ENCODE peak calls at places on chromosomes 12 and 14, in nine cellular contexts. X, J, Z, N, R, L, O, F and U are unnamed samples.

GRCh38 chr14:93115920-93116675 is at the start of gene ITPK1:
- DNase-seq in X (peak), J (peak), Z (peak), N (peak), R (no peak), L (peak), O (no peak), F (peak), U (peak)

GRCh38 chr12:122087431-122088180 is 9.1 kb downstream of the MLXIP start:
- DNase-seq in X (no peak), J (no peak), Z (no peak), N (peak), R (no peak), L (peak), O (no peak), F (no peak), U (no peak)

GRCh38 chr12:132610896-132611602 is 667 bp upstream of the LRCOL1 start:
- DNase-seq in X (no peak), J (peak), Z (no peak), N (no peak), R (no peak), L (no peak), O (no peak), F (no peak), U (no peak)

GRCh38 chr12:49626169-49626835 is 2.9 kb downstream of the PRPF40B start:
- DNase-seq in X (no peak), J (no peak), Z (peak), N (no peak), R (no peak), L (no peak), O (no peak), F (peak), U (no peak)

GRCh38 chr12:113065126-113066007 is 8.8 kb downstream of the DTX1 start:
- DNase-seq in X (peak), J (no peak), Z (no peak), N (no peak), R (no peak), L (no peak), O (no peak), F (no peak), U (peak)

GRCh38 chr12:97308576-97309198 is 153.9 kb upstream of the RMST start:
- DNase-seq in X (peak), J (no peak), Z (peak), N (no peak), R (peak), L (no peak), O (peak), F (peak), U (peak)

GRCh38 chr12:6461401-6462233 is 8.9 kb downstream of the VAMP1 start:
- DNase-seq in X (no peak), J (peak), Z (no peak), N (peak), R (no peak), L (peak), O (no peak), F (no peak), U (no peak)

GRCh38 chr12:110600254-110600653 is 13.7 kb upstream of the TCTN1 start:
- DNase-seq in X (no peak), J (no peak), Z (peak), N (no peak), R (no peak), L (no peak), O (peak), F (peak), U (peak)

GRCh38 chr12:131123817-131124216 is 170.1 kb downstream of the ADGRD1 start:
- DNase-seq in X (no peak), J (no peak), Z (no peak), N (no peak), R (no peak), L (peak), O (no peak), F (no peak), U (no peak)

GRCh38 chr12:27981874-27982273 is 9.3 kb upstream of the PTHLH start:
- DNase-seq in X (no peak), J (no peak), Z (peak), N (no peak), R (no peak), L (no peak), O (no peak), F (no peak), U (no peak)

GRCh38 chr14:92644601-92645515 is 103.6 kb downstream of the LGMN start:
- DNase-seq in X (no peak), J (no peak), Z (no peak), N (no peak), R (no peak), L (no peak), O (no peak), F (no peak), U (no peak)

GRCh38 chr14:35349966-35350365 is 54.6 kb downstream of the NFKBIA start:
- DNase-seq in X (no peak), J (no peak), Z (no peak), N (no peak), R (no peak), L (peak), O (no peak), F (no peak), U (no peak)

GRCh38 chr12:120846721-120847120 is 57.4 kb downstream of the SPPL3 start:
- DNase-seq in X (no peak), J (no peak), Z (peak), N (no peak), R (no peak), L (no peak), O (peak), F (no peak), U (no peak)

GRCh38 chr12:65496617-65497016 is 218.1 kb downstream of the MSRB3 start:
- DNase-seq in X (no peak), J (no peak), Z (peak), N (peak), R (no peak), L (no peak), O (no peak), F (no peak), U (no peak)

GRCh38 chr14:99726538-99727095 is 42.5 kb downstream of the CYP46A1 start:
- DNase-seq in X (no peak), J (peak), Z (no peak), N (no peak), R (no peak), L (peak), O (no peak), F (no peak), U (no peak)

GRCh38 chr14:104383088-104383805 is 196.3 kb upstream of the C14orf180 start:
- DNase-seq in X (no peak), J (peak), Z (no peak), N (peak), R (no peak), L (peak), O (no peak), F (no peak), U (no peak)

GRCh38 chr14:101028971-101029667 is 125.6 kb upstream of the RTL1 start:
- DNase-seq in X (no peak), J (peak), Z (no peak), N (no peak), R (no peak), L (peak), O (no peak), F (no peak), U (no peak)

GRCh38 chr14:92352158-92352985 is 29.4 kb downstream of the SLC24A4 start:
- DNase-seq in X (no peak), J (no peak), Z (peak), N (no peak), R (no peak), L (no peak), O (no peak), F (peak), U (peak)

GRCh38 chr12:120258323-120258896 is 7.1 kb downstream of the PXN start:
- DNase-seq in X (no peak), J (no peak), Z (no peak), N (no peak), R (no peak), L (no peak), O (no peak), F (no peak), U (no peak)

GRCh38 chr12:76031414-76032042 is at the start of gene PHLDA1:
- DNase-seq in X (peak), J (peak), Z (peak), N (peak), R (peak), L (peak), O (peak), F (peak), U (peak)

GRCh38 chr14:61099221-61099835 is 118.3 kb downstream of the SLC38A6 start:
- DNase-seq in X (no peak), J (no peak), Z (peak), N (no peak), R (no peak), L (no peak), O (no peak), F (no peak), U (no peak)

GRCh38 chr14:88029500-88029899 is 24.6 kb downstream of the GPR65 start:
- DNase-seq in X (no peak), J (no peak), Z (no peak), N (no peak), R (no peak), L (no peak), O (no peak), F (no peak), U (no peak)

GRCh38 chr14:100383727-100384158 is 60.6 kb downstream of the SLC25A47 start:
- DNase-seq in X (peak), J (peak), Z (peak), N (peak), R (no peak), L (peak), O (no peak), F (peak), U (peak)

GRCh38 chr14:81408595-81408994 is 8.5 kb upstream of the STON2 start:
- DNase-seq in X (peak), J (no peak), Z (no peak), N (no peak), R (no peak), L (no peak), O (no peak), F (no peak), U (no peak)

GRCh38 chr12:85831327-85831990 is 4.8 kb downstream of the RASSF9 start:
- DNase-seq in X (no peak), J (no peak), Z (no peak), N (no peak), R (no peak), L (no peak), O (no peak), F (no peak), U (no peak)

GRCh38 chr12:130838951-130839769 is at the start of gene STX2:
- DNase-seq in X (peak), J (peak), Z (peak), N (peak), R (peak), L (peak), O (peak), F (peak), U (peak)

GRCh38 chr12:124369055-124369900 is 74.4 kb downstream of the RFLNA start:
- DNase-seq in X (peak), J (peak), Z (peak), N (peak), R (no peak), L (peak), O (peak), F (no peak), U (no peak)

GRCh38 chr12:2856051-2856450 is 788 bp downstream of the TEX52 start:
- DNase-seq in X (no peak), J (no peak), Z (no peak), N (no peak), R (no peak), L (no peak), O (no peak), F (no peak), U (no peak)

GRCh38 chr14:22980672-22981089 is 1.7 kb downstream of the AJUBA start:
- DNase-seq in X (peak), J (peak), Z (peak), N (no peak), R (no peak), L (no peak), O (no peak), F (peak), U (peak)

GRCh38 chr12:43312991-43313505 is 239.0 kb downstream of the ADAMTS20 start:
- DNase-seq in X (no peak), J (no peak), Z (no peak), N (no peak), R (no peak), L (no peak), O (no peak), F (no peak), U (peak)

GRCh38 chr14:102541771-102542170 is 32.2 kb upstream of the ANKRD9 start:
- DNase-seq in X (no peak), J (no peak), Z (no peak), N (no peak), R (no peak), L (no peak), O (no peak), F (no peak), U (no peak)

GRCh38 chr12:102421801-102422583 is 58.4 kb downstream of the IGF1 start:
- DNase-seq in X (no peak), J (no peak), Z (no peak), N (no peak), R (no peak), L (no peak), O (no peak), F (no peak), U (no peak)

GRCh38 chr12:108980831-108981618 is 39.8 kb downstream of the SVOP start:
- DNase-seq in X (no peak), J (no peak), Z (peak), N (peak), R (no peak), L (no peak), O (no peak), F (no peak), U (peak)

DNA sequence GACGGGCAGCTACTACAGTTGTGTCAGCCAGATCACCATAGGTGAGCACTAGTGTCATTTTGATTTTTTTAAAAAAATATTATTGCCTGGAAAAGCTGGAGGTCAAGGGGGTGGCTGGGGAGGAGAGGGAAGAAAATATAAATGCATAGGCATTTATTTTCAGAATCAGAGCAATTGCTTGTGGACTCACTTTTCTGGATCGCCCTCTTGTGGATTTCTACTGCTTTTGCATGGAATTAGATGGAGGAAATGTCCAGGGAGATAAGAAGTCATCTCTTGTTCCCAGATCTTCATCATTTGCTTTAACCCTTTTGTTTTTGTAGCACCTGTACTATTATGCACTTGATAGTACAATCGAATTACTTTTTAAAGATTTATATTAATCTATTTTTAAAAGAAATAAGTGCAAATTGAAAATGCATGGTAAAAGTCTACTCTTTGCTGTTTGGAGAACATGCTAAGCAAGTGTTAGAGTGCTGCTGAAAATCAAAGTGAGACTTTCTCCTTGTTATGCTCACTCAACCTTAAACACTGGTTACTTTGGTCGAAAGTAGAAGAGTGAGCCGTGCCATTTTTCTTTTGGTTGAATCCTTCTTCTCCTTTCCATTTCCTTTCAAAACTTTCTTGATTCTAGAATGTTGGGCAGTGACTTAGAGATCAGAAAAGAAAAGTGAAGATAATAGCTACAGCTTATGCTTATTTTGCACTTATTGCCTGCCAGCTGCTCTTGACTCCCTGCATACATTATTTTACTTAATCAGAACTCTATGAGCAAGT is 60.6 kb upstream of the ANO4 start:
- DNase-seq in X (peak), J (no peak), Z (peak), N (no peak), R (no peak), L (no peak), O (no peak), F (peak), U (peak)
- TF ChIP-seq CTCF in X (peak), J (peak), Z (peak), N (no peak), R (peak), L (no peak), O (peak), F (peak), U (peak)

GRCh38 chr14:64844993-64845536 is 34.6 kb downstream of the SPTB start:
- DNase-seq in X (no peak), J (no peak), Z (no peak), N (no peak), R (no peak), L (no peak), O (no peak), F (no peak), U (no peak)

GRCh38 chr14:64841772-64842490 is 37.8 kb downstream of the SPTB start:
- DNase-seq in X (no peak), J (no peak), Z (no peak), N (peak), R (no peak), L (no peak), O (no peak), F (no peak), U (no peak)

GRCh38 chr14:64838656-64839055 is 41.1 kb downstream of the SPTB start:
- DNase-seq in X (peak), J (no peak), Z (no peak), N (no peak), R (no peak), L (no peak), O (no peak), F (no peak), U (no peak)

GRCh38 chr14:64844272-64844671 is 35.4 kb downstream of the SPTB start:
- DNase-seq in X (no peak), J (no peak), Z (no peak), N (no peak), R (no peak), L (no peak), O (no peak), F (no peak), U (no peak)

GRCh38 chr14:64841121-64841611 is 38.5 kb downstream of the SPTB start:
- DNase-seq in X (peak), J (no peak), Z (peak), N (peak), R (peak), L (no peak), O (peak), F (peak), U (peak)
- TF ChIP-seq CTCF in X (peak), J (no peak), Z (peak), N (peak), R (peak), L (no peak), O (peak), F (peak), U (peak)

GRCh38 chr12:57693317-57693658 is 644 bp upstream of the OS9 start:
- DNase-seq in X (no peak), J (no peak), Z (no peak), N (no peak), R (no peak), L (no peak), O (no peak), F (no peak), U (no peak)
- TF ChIP-seq CTCF in X (no peak), J (no peak), Z (no peak), N (no peak), R (no peak), L (no peak), O (no peak), F (no peak), U (no peak)

DNA sequence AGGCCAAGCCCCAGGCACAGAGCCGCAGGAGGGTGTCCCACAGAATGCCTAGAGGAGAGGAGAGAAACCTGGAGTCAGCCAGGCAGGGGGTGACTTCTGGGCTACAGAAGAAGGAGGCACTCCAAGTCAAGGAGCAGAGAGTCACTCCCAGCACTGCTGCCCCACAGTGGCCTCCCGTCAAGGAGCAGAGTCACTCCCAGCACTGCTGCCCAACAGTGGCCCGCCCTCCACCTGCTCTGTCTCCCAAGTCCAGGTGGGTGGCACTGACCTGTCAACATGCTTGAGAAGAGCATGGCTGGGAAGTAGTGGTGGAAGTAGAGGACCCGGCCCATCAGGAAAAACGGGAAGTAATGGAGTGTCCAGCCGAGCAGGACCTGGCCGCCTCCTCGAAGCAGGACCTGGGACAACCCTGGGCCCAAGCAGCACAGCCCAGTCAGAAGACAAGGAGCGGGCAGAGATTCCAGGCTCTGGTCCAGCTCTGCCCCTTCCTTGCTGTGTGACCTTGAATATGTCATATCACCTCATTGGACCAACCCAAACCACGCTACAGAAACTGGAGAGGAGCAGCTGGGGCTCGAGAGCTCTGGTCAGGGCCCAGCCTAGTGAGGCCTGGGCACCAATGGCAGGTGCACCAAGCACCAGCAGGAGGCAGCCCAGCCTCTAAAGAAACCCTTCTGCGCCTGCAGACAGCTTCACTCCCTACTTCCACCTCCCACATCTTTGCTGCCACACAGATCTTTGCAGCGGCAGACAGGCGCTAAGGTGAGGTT is 7.6 kb upstream of the NGB start:
- DNase-seq in X (no peak), J (no peak), Z (no peak), N (no peak), R (no peak), L (no peak), O (no peak), F (no peak), U (no peak)
- TF ChIP-seq CTCF in X (no peak), J (no peak), Z (no peak), N (no peak), R (peak), L (no peak), O (no peak), F (no peak), U (no peak)

DNA sequence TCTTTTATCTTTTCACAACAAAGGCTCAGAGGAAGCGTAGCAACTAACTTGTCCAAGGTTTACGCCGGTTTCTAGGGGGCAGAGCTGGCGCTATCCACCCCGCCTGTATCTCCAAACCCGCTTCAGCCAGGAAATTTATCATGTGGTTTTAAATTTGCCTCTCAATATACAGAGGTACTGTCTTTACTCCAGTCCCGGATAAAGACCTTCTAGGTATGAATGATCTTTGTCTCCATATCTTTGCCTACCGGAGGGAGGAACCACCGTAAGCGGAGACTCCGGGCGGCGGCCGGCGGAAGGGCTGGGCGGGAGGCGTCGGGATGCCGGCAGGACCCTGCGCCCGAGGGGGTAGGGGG is 693 bp upstream of the RIMKLB start:
- DNase-seq in X (no peak), J (no peak), Z (peak), N (no peak), R (no peak), L (no peak), O (no peak), F (no peak), U (peak)
- TF ChIP-seq CTCF in X (no peak), J (no peak), Z (no peak), N (no peak), R (no peak), L (peak), O (no peak), F (no peak), U (no peak)